ENCODE peak calls at places on chromosomes 12 and 14, in five cellular contexts. C, H, Z, B and U are unnamed samples.

GRCh38 chr12:51334774-51335173 is 10.8 kb upstream of the BIN2 start:
- DNase-seq in Z (no peak), B (no peak), C (no peak), H (no peak), U (no peak)

GRCh38 chr14:50232276-50232642 is 881 bp upstream of the SOS2 start:
- DNase-seq in B (no peak), H (no peak), C (no peak), Z (no peak), U (no peak)

GRCh38 chr12:2624543-2625266 is 170.1 kb upstream of the FKBP4 start:
- DNase-seq in C (no peak), B (no peak), H (peak; percentile 55), Z (no peak), U (no peak)

GRCh38 chr12:66279127-66279712 is 23.1 kb upstream of the HELB start:
- DNase-seq in H (peak; percentile 33), C (no peak), Z (peak; percentile 27), B (no peak), U (peak; percentile 21)

GRCh38 chr12:38138225-38139221 is 178.1 kb upstream of the ALG10B start:
- DNase-seq in Z (peak; percentile 60), B (peak; percentile 23), C (peak; percentile 81), H (peak; percentile 81), U (peak; percentile 51)

GRCh38 chr14:50997712-50998111 is 53.4 kb upstream of the PYGL start:
- DNase-seq in Z (peak; percentile 35), C (no peak), H (no peak), B (no peak), U (no peak)

GRCh38 chr12:5745251-5745888 is 199.7 kb downstream of the ANO2 start:
- DNase-seq in B (no peak), H (peak; percentile 65), C (peak; percentile 69), Z (peak; percentile 36), U (peak; percentile 74)

GRCh38 chr12:53729659-53730058 is 2.4 kb upstream of the CALCOCO1 start:
- DNase-seq in Z (peak; percentile 14), C (no peak), H (peak; percentile 25), B (no peak), U (no peak)

GRCh38 chr12:116171549-116171948 is 105.9 kb downstream of the MED13L start:
- DNase-seq in H (no peak), B (no peak), Z (no peak), C (no peak), U (no peak)

GRCh38 chr14:67883717-67884116 is 64.1 kb downstream of the RAD51B start:
- DNase-seq in B (no peak), H (peak; percentile 18), Z (no peak), C (no peak), U (no peak)

GRCh38 chr14:68020999-68021663 is 201.6 kb downstream of the RAD51B start:
- DNase-seq in B (peak; percentile 71), Z (no peak), H (no peak), C (no peak), U (no peak)

GRCh38 chr14:22448905-22449611 is 140.0 kb downstream of the DAD1 start:
- DNase-seq in B (no peak), C (peak; percentile 31), Z (no peak), H (no peak), U (no peak)

GRCh38 chr14:75469606-75470237 is 41.9 kb downstream of the JDP2 start:
- DNase-seq in H (no peak), B (no peak), Z (no peak), C (peak; percentile 91), U (no peak)

GRCh38 chr14:70036665-70037064 is 152.1 kb downstream of the SLC8A3 start:
- DNase-seq in C (no peak), B (no peak), Z (peak; percentile 42), H (peak; percentile 24), U (no peak)

GRCh38 chr12:49369723-49370145 is 2.5 kb downstream of the SPATS2 start:
- DNase-seq in Z (peak; percentile 41), B (peak; percentile 79), C (peak; percentile 51), H (peak; percentile 74), U (no peak)

GRCh38 chr12:48037267-48037915 is 33.1 kb upstream of the COL2A1 start:
- DNase-seq in Z (peak; percentile 52), C (no peak), B (no peak), H (no peak), U (no peak)

GRCh38 chr12:51391047-51391837 is at the start of gene GALNT6:
- DNase-seq in C (peak; percentile 78), Z (no peak), H (no peak), B (no peak), U (no peak)

GRCh38 chr12:101407054-101407437 is 526 bp downstream of the ARL1 start:
- DNase-seq in H (no peak), B (no peak), Z (peak; percentile 6), C (no peak), U (no peak)

GRCh38 chr14:90518941-90519256 is 122.1 kb downstream of the CALM1 start:
- DNase-seq in H (peak; percentile 46), Z (peak; percentile 53), C (peak; percentile 51), B (no peak), U (no peak)

GRCh38 chr12:115132145-115132544 is 448.2 kb upstream of the TBX3 start:
- DNase-seq in C (no peak), H (no peak), Z (no peak), B (no peak), U (no peak)

GRCh38 chr12:53805067-53805466 is 53.3 kb upstream of the CISTR start:
- DNase-seq in B (no peak), C (no peak), Z (no peak), H (no peak), U (no peak)

GRCh38 chr12:7396418-7396817 is 47.5 kb downstream of the CD163L1 start:
- DNase-seq in Z (no peak), B (no peak), C (no peak), H (no peak), U (no peak)

GRCh38 chr14:99520571-99521081 is 39.4 kb downstream of the CCNK start:
- DNase-seq in C (no peak), Z (no peak), B (no peak), H (no peak), U (no peak)

GRCh38 chr12:1184402-1184801 is 193.4 kb downstream of the ERC1 start:
- DNase-seq in Z (no peak), C (no peak), H (no peak), B (no peak), U (no peak)

GRCh38 chr14:53955234-53955556 is 1.4 kb downstream of the BMP4 start:
- DNase-seq in C (no peak), Z (no peak), B (no peak), H (no peak), U (no peak)

GRCh38 chr14:53955671-53956426 is 776 bp downstream of the BMP4 start:
- DNase-seq in B (no peak), C (peak; percentile 24), Z (peak; percentile 37), H (peak; percentile 44), U (peak; percentile 59)

GRCh38 chr14:53957739-53958138 is 1.1 kb upstream of the BMP4 start:
- DNase-seq in Z (peak; percentile 26), B (no peak), C (no peak), H (no peak), U (no peak)

GRCh38 chr14:53954551-53955233 is 1.9 kb downstream of the BMP4 start:
- DNase-seq in B (no peak), C (no peak), H (peak; percentile 21), Z (no peak), U (peak; percentile 46)

DNA sequence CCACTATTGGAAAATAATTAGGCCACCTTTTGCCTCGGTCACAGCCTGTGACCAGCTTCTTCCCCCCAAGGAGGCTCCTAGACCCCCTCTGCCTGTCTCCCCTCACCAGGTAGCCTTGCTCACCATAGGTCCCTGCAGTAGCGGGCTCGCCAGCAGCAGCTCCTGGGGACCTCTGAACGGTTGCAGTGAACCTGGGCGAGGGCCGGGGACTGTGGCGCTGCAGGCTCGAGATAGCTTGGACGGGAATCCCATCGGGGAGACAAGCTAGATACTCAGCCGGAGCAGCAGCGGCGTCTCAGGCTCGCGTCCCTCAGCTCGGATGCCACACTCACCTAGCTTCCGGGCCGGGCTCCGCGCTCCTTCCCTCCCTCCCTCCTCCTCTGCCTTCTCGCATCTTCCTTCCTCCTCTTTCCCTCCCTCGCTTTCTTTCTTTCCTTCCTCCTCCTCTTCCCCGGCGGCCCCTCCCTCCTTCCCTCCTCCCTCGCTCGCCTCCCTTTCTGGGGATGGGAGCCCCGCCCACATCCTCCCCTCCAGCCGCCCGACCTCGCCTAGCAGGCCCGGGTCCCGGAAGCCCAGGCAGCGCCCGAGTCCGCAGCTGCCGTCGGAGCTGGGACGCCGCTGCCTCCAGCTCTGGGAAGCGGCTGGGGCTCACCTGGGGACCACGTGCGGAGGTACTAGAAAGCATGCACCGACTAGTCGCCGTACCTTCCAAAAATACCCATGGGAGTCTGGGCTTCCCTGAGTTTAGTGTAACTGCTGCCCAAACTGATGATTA is at the start of gene BMP4:
- DNase-seq in Z (peak; percentile 82), H (peak; percentile 59), C (peak; percentile 53), B (no peak), U (peak; percentile 80)
- TF ChIP-seq POLR2A in Z (peak; percentile 93), H (peak; percentile 38), C (no peak), B (peak; percentile 56), U (no peak)

GRCh38 chr14:66359500-66359899 is 126.7 kb upstream of the CCDC196 start:
- DNase-seq in H (peak; percentile 71), Z (peak; percentile 53), B (peak; percentile 15), C (peak; percentile 21), U (no peak)

GRCh38 chr14:66365388-66365787 is 120.8 kb upstream of the CCDC196 start:
- DNase-seq in Z (no peak), H (no peak), C (no peak), B (peak; percentile 15), U (no peak)

GRCh38 chr14:66360526-66360925 is 125.6 kb upstream of the CCDC196 start:
- DNase-seq in H (no peak), B (no peak), Z (no peak), C (no peak), U (no peak)

GRCh38 chr14:66361013-66361412 is 125.2 kb upstream of the CCDC196 start:
- DNase-seq in C (no peak), B (no peak), Z (no peak), H (no peak), U (no peak)
- H3K27ac ChIP-seq in C (no peak overlapping the region), B (no peak overlapping the region), Z (no peak overlapping the region), H (no peak overlapping the region), U (no peak overlapping the region)

DNA sequence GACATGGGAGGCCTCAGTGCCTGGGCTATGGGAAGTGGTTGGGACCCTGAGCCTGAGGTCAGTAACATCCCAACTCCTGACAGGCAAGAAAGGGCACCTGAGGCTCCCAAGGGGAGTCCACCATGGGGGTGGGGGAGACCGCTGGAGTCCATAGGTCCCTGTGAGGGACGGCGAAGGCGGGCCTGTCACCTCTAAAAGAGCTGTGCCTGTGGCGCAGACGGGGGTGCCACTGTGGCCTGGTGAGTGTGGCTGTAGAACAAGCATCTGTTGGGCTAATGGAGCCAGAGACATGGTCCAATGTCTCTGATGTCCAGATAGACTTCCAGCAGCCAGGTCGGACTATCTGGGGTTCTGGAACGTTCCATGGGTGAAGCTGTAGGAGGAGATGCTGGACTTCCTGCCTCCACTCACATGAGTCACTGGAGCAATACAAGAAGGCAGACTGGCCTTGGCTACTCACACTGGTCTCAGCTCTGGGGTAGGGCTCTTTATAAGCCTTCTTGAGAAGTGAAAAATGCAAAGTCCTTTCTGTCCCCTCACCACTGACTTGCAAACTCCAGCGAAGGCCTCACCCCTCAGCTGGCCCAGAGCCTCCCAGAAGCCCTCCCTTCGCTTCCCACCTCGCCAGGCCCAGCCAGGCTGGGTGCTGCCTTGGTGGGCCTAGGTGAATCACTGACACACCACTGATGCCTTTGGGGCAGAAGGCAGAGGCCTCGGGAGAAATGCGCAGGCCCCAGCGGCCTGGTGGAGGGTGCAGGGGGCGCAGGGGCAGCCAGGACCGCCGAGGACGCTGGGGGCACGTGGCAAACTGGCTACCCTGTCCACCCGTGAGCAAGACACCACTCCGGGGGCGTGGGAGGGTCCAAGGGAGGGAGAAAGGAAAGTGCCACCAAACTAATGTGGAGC is 1.1 kb upstream of the TRAF3 start:
- DNase-seq in C (peak; percentile 39), B (no peak), Z (peak; percentile 43), H (peak; percentile 75), U (peak; percentile 36)
- TF ChIP-seq POLR2A in C (no peak), B (peak; percentile 62), Z (no peak), H (no peak), U (no peak)

GRCh38 chr12:25784669-25785068 is 173.8 kb upstream of the RASSF8 start:
- DNase-seq in H (no peak), Z (no peak), B (no peak), C (no peak), U (no peak)
- H3K27ac ChIP-seq in H (no peak overlapping the region), Z (no peak overlapping the region), B (no peak overlapping the region), C (no peak overlapping the region), U (no peak overlapping the region)